ENCODE peak calls at places on chromosomes 11 and 22, in seven cellular contexts. V is HCT116, P is HepG2, X is T47D, B is H1, K is SK-N-SH, D is K562. W is an unnamed sample.
A peak's percentile ranks its signal among the peaks of the same experiment; 100 is the strongest.

GRCh38 chr11:27370374-27370773 is 7.4 kb upstream of the CCDC34 start:
- DNase-seq in V (no peak), P (no peak), X (no peak), B (no peak), K (no peak), D (peak; percentile 42), W (no peak)

GRCh38 chr11:64869571-64870175 is 8.7 kb downstream of the EHD1 start:
- DNase-seq in V (no peak), P (peak; percentile 42), X (no peak), B (no peak), K (no peak), D (no peak), W (no peak)

GRCh38 chr11:9091044-9091936 is at the start of gene SCUBE2:
- DNase-seq in V (no peak), P (no peak), X (peak; percentile 32), B (peak; percentile 62), K (peak; percentile 86), D (no peak), W (no peak)

GRCh38 chr11:133082453-133082781 is 449.9 kb downstream of the OPCML start:
- DNase-seq in V (no peak), P (no peak), X (no peak), B (no peak), K (no peak), D (no peak), W (no peak)

GRCh38 chr11:117930668-117931330 is 1.6 kb upstream of the TMPRSS13 start:
- DNase-seq in V (no peak), P (no peak), X (no peak), B (no peak), K (no peak), D (no peak), W (no peak)

GRCh38 chr11:107691003-107691402 is 20.9 kb downstream of the SLN start:
- DNase-seq in V (no peak), P (no peak), X (no peak), B (no peak), K (no peak), D (no peak), W (no peak)

GRCh38 chr11:103053997-103054396 is 38.0 kb downstream of the DCUN1D5 start:
- DNase-seq in V (no peak), P (no peak), X (no peak), B (no peak), K (no peak), D (no peak), W (no peak)

GRCh38 chr22:39214383-39215069 is 30.3 kb downstream of the PDGFB start:
- DNase-seq in V (peak; percentile 73), P (peak; percentile 58), X (no peak), B (peak; percentile 57), K (no peak), D (no peak), W (no peak)

GRCh38 chr22:45612451-45612901 is 59.2 kb upstream of the ATXN10 start:
- DNase-seq in V (no peak), P (no peak), X (no peak), B (no peak), K (no peak), D (no peak), W (no peak)

GRCh38 chr22:36571991-36572390 is 43.0 kb upstream of the EIF3D start:
- DNase-seq in V (no peak), P (no peak), X (peak; percentile 11), B (no peak), K (no peak), D (no peak), W (no peak)

GRCh38 chr22:36331912-36332622 is 55.7 kb downstream of the MYH9 start:
- DNase-seq in V (no peak), P (no peak), X (no peak), B (no peak), K (peak; percentile 90), D (no peak), W (peak; percentile 40)

GRCh38 chr11:83909579-83909978 is 623.4 kb upstream of the CCDC90B start:
- DNase-seq in V (no peak), P (no peak), X (no peak), B (no peak), K (no peak), D (no peak), W (no peak)

GRCh38 chr11:36577373-36577772 is 9.6 kb downstream of the RAG1 start:
- DNase-seq in V (no peak), P (no peak), X (no peak), B (no peak), K (no peak), D (no peak), W (no peak)

GRCh38 chr11:130312046-130312445 is 2.7 kb downstream of the ZBTB44 start:
- DNase-seq in V (no peak), P (no peak), X (no peak), B (no peak), K (no peak), D (no peak), W (no peak)

GRCh38 chr11:130728185-130729160 is 187.8 kb downstream of the SNX19 start:
- DNase-seq in V (no peak), P (no peak), X (no peak), B (no peak), K (no peak), D (no peak), W (no peak)

GRCh38 chr22:50194037-50194809 is 6.6 kb upstream of the SELENOO start:
- DNase-seq in V (no peak), P (no peak), X (no peak), B (no peak), K (no peak), D (no peak), W (no peak)

GRCh38 chr11:88341852-88342251 is 4.3 kb upstream of the CTSC start:
- DNase-seq in V (no peak), P (no peak), X (no peak), B (peak; percentile 62), K (no peak), D (peak; percentile 53), W (no peak)

GRCh38 chr11:22244986-22245592 is 52.2 kb downstream of the ANO5 start:
- DNase-seq in V (peak; percentile 15), P (peak; percentile 20), X (peak; percentile 14), B (no peak), K (peak; percentile 18), D (peak; percentile 22), W (no peak)

GRCh38 chr11:119055901-119056300 is 1.1 kb downstream of the HYOU1 start:
- DNase-seq in V (peak; percentile 42), P (peak; percentile 48), X (peak; percentile 39), B (no peak), K (peak; percentile 64), D (no peak), W (no peak)

GRCh38 chr11:108193725-108194124 is 28.7 kb downstream of the NPAT start:
- DNase-seq in V (no peak), P (no peak), X (no peak), B (no peak), K (no peak), D (no peak), W (no peak)

GRCh38 chr11:79702303-79702702 is 261.5 kb upstream of the TENM4 start:
- DNase-seq in V (no peak), P (no peak), X (no peak), B (no peak), K (no peak), D (no peak), W (no peak)

GRCh38 chr11:116885951-116886629 is 48.7 kb upstream of the APOA1 start:
- DNase-seq in V (no peak), P (no peak), X (no peak), B (no peak), K (no peak), D (no peak), W (no peak)

GRCh38 chr11:46693597-46694012 is 6.8 kb downstream of the ARHGAP1 start:
- DNase-seq in V (no peak), P (no peak), X (no peak), B (no peak), K (no peak), D (no peak), W (no peak)
- TF ChIP-seq JUND in V (no peak), P (no peak), X (no peak), B (no peak), K (no peak), D (no peak), W (no peak)

GRCh38 chr11:113695207-113695606 is 10.9 kb downstream of the TMPRSS5 start:
- DNase-seq in V (no peak), P (no peak), X (no peak), B (no peak), K (no peak), D (no peak), W (no peak)
- TF ChIP-seq JUND in V (no peak), P (no peak), X (no peak), B (no peak), K (no peak), D (no peak), W (no peak)

GRCh38 chr11:62854013-62854824 is 14.8 kb upstream of the WDR74 start:
- DNase-seq in V (no peak), P (no peak), X (no peak), B (no peak), K (no peak), D (peak; percentile 9), W (no peak)
- TF ChIP-seq JUND in V (no peak), P (no peak), X (no peak), B (no peak), K (no peak), D (no peak), W (no peak)

GRCh38 chr11:2257023-2257700 is 13.2 kb downstream of the ASCL2 start:
- DNase-seq in V (no peak), P (no peak), X (peak; percentile 53), B (no peak), K (no peak), D (no peak), W (no peak)
- TF ChIP-seq JUND in V (no peak), P (no peak), X (no peak), B (no peak), K (no peak), D (no peak), W (no peak)

W was measured in GM12878.